ENCODE peak calls at places on chromosomes 13 and 19, in eight cellular contexts. H, O, M, B, C, J, I and K are unnamed samples.

GRCh38 chr13:25455146-25455545 is 83.4 kb downstream of the ATP8A2 start:
- DNase-seq in H (no peak), O (no peak), M (no peak), B (peak), C (no peak), J (no peak), I (no peak), K (no peak)

GRCh38 chr13:43005460-43006236 is 13.6 kb upstream of the EPSTI1 start:
- DNase-seq in H (no peak), O (no peak), M (no peak), B (peak), C (no peak), J (peak), I (no peak), K (no peak)

GRCh38 chr19:1066251-1066747 is 668 bp upstream of the ARHGAP45 start:
- DNase-seq in H (no peak), O (no peak), M (no peak), B (no peak), C (no peak), J (no peak), I (no peak), K (no peak)

GRCh38 chr13:43787518-43787891 is 733 bp upstream of the ENOX1 start:
- DNase-seq in H (no peak), O (no peak), M (no peak), B (no peak), C (no peak), J (no peak), I (no peak), K (no peak)

GRCh38 chr13:72952529-72953141 is 106.2 kb upstream of the KLF5 start:
- DNase-seq in H (no peak), O (no peak), M (no peak), B (no peak), C (no peak), J (no peak), I (peak), K (no peak)

GRCh38 chr13:108787709-108788394 is 158.4 kb downstream of the MYO16 start:
- DNase-seq in H (no peak), O (no peak), M (no peak), B (no peak), C (no peak), J (no peak), I (no peak), K (no peak)

GRCh38 chr13:54989418-54989817 is 1960.8 kb downstream of the OLFM4 start:
- DNase-seq in H (no peak), O (no peak), M (no peak), B (no peak), C (no peak), J (no peak), I (no peak), K (no peak)

GRCh38 chr13:97892717-97893116 is 60.8 kb upstream of the IPO5 start:
- DNase-seq in H (no peak), O (no peak), M (no peak), B (peak), C (no peak), J (peak), I (peak), K (no peak)

GRCh38 chr13:42847891-42848663 is 66.7 kb downstream of the FAM216B start:
- DNase-seq in H (no peak), O (no peak), M (no peak), B (peak), C (no peak), J (peak), I (no peak), K (no peak)

GRCh38 chr19:33647146-33647545 is 25.4 kb downstream of the CHST8 start:
- DNase-seq in H (no peak), O (no peak), M (no peak), B (no peak), C (no peak), J (no peak), I (no peak), K (no peak)

GRCh38 chr19:29672933-29673336 is 7.7 kb downstream of the PLEKHF1 start:
- DNase-seq in H (peak), O (no peak), M (no peak), B (no peak), C (peak), J (peak), I (no peak), K (peak)

GRCh38 chr13:60482012-60482411 is 85.0 kb downstream of the TDRD3 start:
- DNase-seq in H (peak), O (no peak), M (no peak), B (no peak), C (no peak), J (no peak), I (no peak), K (no peak)

GRCh38 chr13:92297971-92298942 is 899.8 kb downstream of the GPC5 start:
- DNase-seq in H (no peak), O (no peak), M (no peak), B (no peak), C (no peak), J (no peak), I (no peak), K (no peak)

GRCh38 chr19:39941615-39942507 is 7.4 kb upstream of the FCGBP start:
- DNase-seq in H (peak), O (no peak), M (no peak), B (peak), C (peak), J (no peak), I (no peak), K (peak)

GRCh38 chr19:5170329-5170745 is 170.3 kb downstream of the PTPRS start:
- DNase-seq in H (peak), O (peak), M (no peak), B (no peak), C (peak), J (peak), I (peak), K (peak)